ENCODE peak calls at places on chromosomes 11 and 22, in six cellular contexts. S is fibroblast of pulmonary artery; R is CD8-positive, alpha-beta T cell; Q is lung; F is lower lobe of right lung; X is colonic mucosa. T is an unnamed sample.

GRCh38 chr11:94504689-94505293 is 7.5 kb upstream of the C11orf97 start:
- DNase-seq in S (peak), R (no peak), Q (no peak), F (no peak), X (no peak), T (peak)

GRCh38 chr11:45751430-45751829 is 53.5 kb upstream of the SLC35C1 start:
- DNase-seq in S (no peak), R (no peak), Q (no peak), F (no peak), X (no peak), T (no peak)

GRCh38 chr11:122796128-122796717 is 42.1 kb upstream of the CRTAM start:
- DNase-seq in S (peak), R (peak), Q (peak), F (peak), X (peak), T (no peak)

GRCh38 chr22:31561238-31561887 is 65.0 kb downstream of the SFI1 start:
- DNase-seq in S (peak), R (peak), Q (peak), F (peak), X (peak), T (peak)

GRCh38 chr11:131977231-131977630 is 606.8 kb downstream of the NTM start:
- DNase-seq in S (peak), R (no peak), Q (no peak), F (no peak), X (no peak), T (peak)

GRCh38 chr11:2143652-2144548 is 4.7 kb upstream of the IGF2 start:
- DNase-seq in S (no peak), R (no peak), Q (no peak), F (no peak), X (no peak), T (no peak)

GRCh38 chr11:35138606-35138948 is 394 bp upstream of the CD44 start:
- DNase-seq in S (no peak), R (no peak), Q (no peak), F (no peak), X (peak), T (no peak)

GRCh38 chr11:57459112-57460016 is 964 bp upstream of the RTN4RL2 start:
- DNase-seq in S (no peak), R (no peak), Q (no peak), F (no peak), X (no peak), T (no peak)

GRCh38 chr11:88535916-88536547 is 198.5 kb upstream of the CTSC start:
- DNase-seq in S (peak), R (no peak), Q (no peak), F (no peak), X (no peak), T (peak)

GRCh38 chr11:65182258-65183170 is 786 bp downstream of the CAPN1 start:
- DNase-seq in S (peak), R (no peak), Q (peak), F (peak), X (peak), T (no peak)

GRCh38 chr11:19962795-19963163 is 197.5 kb downstream of the DBX1 start:
- DNase-seq in S (peak), R (no peak), Q (no peak), F (no peak), X (no peak), T (peak)

GRCh38 chr11:18171377-18172000 is 1.1 kb upstream of the MRGPRX4 start:
- DNase-seq in S (peak), R (no peak), Q (no peak), F (no peak), X (no peak), T (no peak)

GRCh38 chr22:20027966-20028854 is 7.3 kb downstream of the TANGO2 start:
- DNase-seq in S (peak), R (no peak), Q (no peak), F (no peak), X (no peak), T (no peak)

GRCh38 chr11:103800406-103801114 is 235.9 kb upstream of the DDI1 start:
- DNase-seq in S (peak), R (no peak), Q (no peak), F (no peak), X (no peak), T (no peak)
- TF ChIP-seq CTCF in S (peak), R (no peak), Q (no peak), F (no peak), X (no peak), T (no peak)

GRCh38 chr11:62857541-62857982 is 18.2 kb upstream of the WDR74 start:
- DNase-seq in S (no peak), R (no peak), Q (no peak), F (no peak), X (peak), T (no peak)
- H3K4me3 ChIP-seq in S (no peak), R (no peak), Q (no peak), F (no peak), X (no peak), T (peak)

GRCh38 chr11:78841451-78842060 is 266.9 kb upstream of the NARS2 start:
- DNase-seq in S (no peak), R (no peak), Q (no peak), F (no peak), X (no peak), T (no peak)

GRCh38 chr11:78835646-78836045 is 261.0 kb upstream of the NARS2 start:
- DNase-seq in S (no peak), R (no peak), Q (no peak), F (no peak), X (no peak), T (no peak)

GRCh38 chr11:78840623-78841022 is 266.0 kb upstream of the NARS2 start:
- DNase-seq in S (peak), R (no peak), Q (no peak), F (no peak), X (no peak), T (no peak)

GRCh38 chr11:78840190-78840589 is 265.5 kb upstream of the NARS2 start:
- DNase-seq in S (peak), R (no peak), Q (no peak), F (no peak), X (no peak), T (peak)

DNA sequence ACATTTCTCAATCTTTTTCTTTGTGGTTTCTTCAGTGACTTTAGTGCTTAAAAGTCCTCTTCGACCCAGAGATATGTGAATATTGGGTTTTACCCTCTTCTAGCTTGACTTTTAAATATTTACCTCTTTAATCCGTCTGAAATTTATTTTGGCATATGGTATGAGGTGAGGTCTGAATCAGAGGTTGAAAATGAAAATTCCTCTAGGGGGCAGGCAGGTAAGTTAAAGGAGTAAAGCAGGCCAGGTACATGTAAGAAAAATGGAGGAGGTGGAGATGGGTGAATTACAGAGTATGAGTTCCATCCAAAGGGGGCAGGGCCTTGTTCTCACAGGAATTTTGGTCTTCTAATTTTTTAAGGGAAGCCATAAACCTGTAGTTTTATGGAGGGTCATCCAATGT is 263.8 kb upstream of the NARS2 start:
- DNase-seq in S (no peak), R (no peak), Q (no peak), F (no peak), X (no peak), T (no peak)
- TF ChIP-seq CTCF in S (no peak), R (no peak), Q (no peak), F (no peak), X (peak), T (no peak)

DNA sequence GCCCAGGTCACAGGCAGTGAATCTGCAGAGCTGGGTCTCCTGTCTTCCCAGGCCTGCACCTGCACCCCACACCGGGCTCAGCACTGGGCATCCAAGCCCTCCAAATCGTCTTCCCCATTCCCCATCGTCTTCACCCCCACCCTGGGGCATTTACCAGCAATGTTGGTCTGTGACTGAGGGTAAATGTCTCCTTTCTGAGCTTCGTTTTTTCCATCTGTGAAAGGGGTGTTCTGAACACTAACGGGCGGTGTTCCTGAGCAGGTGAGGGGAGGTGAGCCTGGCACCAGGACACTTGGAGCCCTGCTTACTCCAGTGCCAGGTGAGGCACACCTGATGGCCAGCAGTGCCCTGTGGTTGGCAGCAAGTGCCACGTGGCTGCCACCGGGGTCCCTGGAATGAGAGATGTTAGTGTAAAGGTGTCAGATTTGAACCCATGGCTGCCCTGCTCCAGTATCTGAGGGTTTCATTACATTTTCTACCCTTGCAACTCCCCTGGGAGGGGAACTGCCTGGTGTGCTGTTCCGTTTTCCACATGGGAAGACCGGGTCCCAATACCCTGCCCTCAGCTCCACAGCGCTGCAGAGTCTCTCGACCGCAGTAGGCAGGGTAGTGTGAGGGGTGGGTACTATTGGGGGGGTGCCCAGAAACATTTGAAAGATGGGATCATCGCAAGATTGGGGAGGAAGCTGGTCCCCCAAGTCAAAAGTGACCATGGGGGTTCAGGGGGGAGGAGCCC is 1.9 kb downstream of the CDC42EP1 start:
- DNase-seq in S (no peak), R (no peak), Q (no peak), F (no peak), X (no peak), T (no peak)
- H3K4me3 ChIP-seq in S (peak), R (peak), Q (no peak), F (peak), X (peak), T (peak)

GRCh38 chr11:3958301-3958700 is 102.8 kb downstream of the STIM1 start:
- DNase-seq in S (no peak), R (no peak), Q (no peak), F (no peak), X (no peak), T (no peak)

GRCh38 chr11:3956748-3957147 is 101.3 kb downstream of the STIM1 start:
- DNase-seq in S (no peak), R (no peak), Q (no peak), F (no peak), X (no peak), T (no peak)

GRCh38 chr11:3957437-3957836 is 102.0 kb downstream of the STIM1 start:
- DNase-seq in S (no peak), R (no peak), Q (no peak), F (no peak), X (no peak), T (no peak)

GRCh38 chr11:3959918-3960295 is 104.4 kb downstream of the STIM1 start:
- DNase-seq in S (no peak), R (no peak), Q (no peak), F (no peak), X (no peak), T (no peak)

GRCh38 chr11:3959015-3959917 is 103.8 kb downstream of the STIM1 start:
- DNase-seq in S (peak), R (no peak), Q (no peak), F (no peak), X (no peak), T (no peak)
- TF ChIP-seq CTCF in S (peak), R (no peak), Q (no peak), F (no peak), X (no peak), T (peak)

GRCh38 chr22:46049726-46050450 is 72.9 kb upstream of the WNT7B start:
- DNase-seq in S (no peak), R (no peak), Q (no peak), F (peak), X (no peak), T (no peak)

GRCh38 chr22:46045459-46046298 is 68.7 kb upstream of the WNT7B start:
- DNase-seq in S (no peak), R (no peak), Q (no peak), F (peak), X (no peak), T (no peak)

GRCh38 chr22:46047226-46047625 is 70.3 kb upstream of the WNT7B start:
- DNase-seq in S (no peak), R (no peak), Q (no peak), F (peak), X (no peak), T (no peak)

GRCh38 chr22:46046299-46046685 is 69.3 kb upstream of the WNT7B start:
- DNase-seq in S (no peak), R (no peak), Q (no peak), F (peak), X (no peak), T (no peak)

GRCh38 chr22:46047841-46048595 is 71.1 kb upstream of the WNT7B start:
- DNase-seq in S (no peak), R (no peak), Q (no peak), F (peak), X (no peak), T (no peak)
- H3K4me3 ChIP-seq in S (no peak), R (no peak), Q (no peak), F (peak), X (no peak), T (no peak)

GRCh38 chr11:36713715-36714114 is 115.7 kb upstream of the RAG2 start:
- DNase-seq in S (no peak), R (no peak), Q (no peak), F (no peak), X (no peak), T (no peak)

GRCh38 chr11:36711104-36711825 is 113.2 kb upstream of the RAG2 start:
- DNase-seq in S (no peak), R (no peak), Q (no peak), F (no peak), X (no peak), T (no peak)
- TF ChIP-seq CTCF in S (no peak), R (no peak), Q (no peak), F (no peak), X (no peak), T (peak)

GRCh38 chr11:67276821-67277230 is 10.6 kb downstream of the GRK2 start:
- DNase-seq in S (peak), R (peak), Q (no peak), F (peak), X (peak), T (no peak)

GRCh38 chr11:67274768-67275605 is 8.7 kb downstream of the GRK2 start:
- DNase-seq in S (no peak), R (no peak), Q (no peak), F (peak), X (no peak), T (no peak)

GRCh38 chr11:67277231-67277961 is 11.1 kb downstream of the GRK2 start:
- DNase-seq in S (peak), R (peak), Q (peak), F (peak), X (peak), T (no peak)

GRCh38 chr11:67273260-67273990 is 7.2 kb downstream of the GRK2 start:
- DNase-seq in S (no peak), R (no peak), Q (no peak), F (no peak), X (no peak), T (no peak)

DNA sequence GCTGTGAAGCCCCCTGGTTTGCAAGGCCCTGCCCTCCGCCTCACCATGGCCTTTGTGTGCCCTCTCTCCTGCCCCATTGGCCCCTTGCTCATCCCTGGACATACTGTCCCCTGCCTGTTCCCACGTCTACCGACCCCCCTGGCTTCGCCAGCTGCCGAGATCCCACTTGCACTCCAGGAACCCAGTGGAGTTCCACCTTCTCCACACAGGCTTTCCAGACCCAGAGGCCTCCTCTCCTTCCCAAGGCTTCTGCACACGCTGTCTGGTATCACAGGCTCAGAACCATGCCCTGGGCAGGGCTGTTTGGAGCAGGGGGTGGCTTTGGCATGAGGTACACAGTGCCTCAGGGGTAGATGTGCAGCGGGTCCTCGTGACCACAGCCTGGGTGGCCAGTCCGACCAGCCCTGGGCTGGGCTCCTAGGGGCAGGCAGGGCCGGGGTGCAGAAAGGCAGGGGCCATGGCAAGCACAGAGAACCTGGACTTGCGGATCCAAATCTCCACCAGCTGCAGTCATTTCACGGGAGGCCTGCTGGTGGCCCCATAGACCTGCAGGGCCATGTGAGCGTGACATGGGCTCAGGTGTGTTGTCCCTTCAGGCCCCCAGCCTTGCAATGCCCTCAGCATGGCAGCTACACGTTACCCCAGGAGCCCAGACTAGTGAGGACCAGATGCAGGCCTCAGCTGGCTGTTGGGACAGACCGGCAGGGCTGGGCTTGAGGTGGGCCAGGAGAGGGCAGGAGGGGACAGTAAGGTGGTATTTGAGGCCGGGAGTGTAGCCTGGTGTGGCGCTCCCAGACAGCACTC is 9.5 kb downstream of the GRK2 start:
- DNase-seq in S (no peak), R (no peak), Q (no peak), F (no peak), X (no peak), T (no peak)
- H3K4me3 ChIP-seq in S (no peak), R (peak), Q (no peak), F (no peak), X (no peak), T (no peak)

T was measured in astrocyte of the cerebellum.